ENCODE peak calls at places on chromosomes 1 and 21, in ten cellular contexts. M is tibial nerve, N is AG04450, B is cardiac fibroblast, E is endothelial cell, O is NB4, G is pancreas, S is cardiac muscle cell, R is heart right ventricle, X is type B pancreatic cell. Q is an unnamed sample.

GRCh38 chr1:202207292-202207691 is 13.7 kb downstream of the LGR6 start:
- DNase-seq in M (no peak), N (no peak), B (peak; percentile 86), E (no peak), O (no peak), G (no peak), S (peak; percentile 86), R (no peak), X (no peak), Q (no peak)

GRCh38 chr1:25703671-25704637 is 87.4 kb downstream of the MAN1C1 start:
- DNase-seq in M (no peak), N (no peak), B (no peak), E (peak; percentile 13), O (peak; percentile 31), G (no peak), S (no peak), R (no peak), X (no peak), Q (no peak)

GRCh38 chr21:25735895-25736597 is 1.3 kb downstream of the GABPA start:
- DNase-seq in M (no peak), N (no peak), B (peak; percentile 34), E (no peak), O (peak; percentile 37), G (no peak), S (peak; percentile 42), R (no peak), X (no peak), Q (no peak)

GRCh38 chr1:180358649-180359048 is 128.6 kb downstream of the LHX4 start:
- DNase-seq in M (no peak), N (no peak), B (peak; percentile 57), E (no peak), O (no peak), G (peak; percentile 40), S (peak; percentile 60), R (peak; percentile 30), X (no peak), Q (no peak)

GRCh38 chr1:206066479-206067171 is 13.7 kb downstream of the RHEX start:
- DNase-seq in M (no peak), N (no peak), B (peak; percentile 4), E (no peak), O (no peak), G (no peak), S (no peak), R (no peak), X (no peak), Q (peak; percentile 34)

GRCh38 chr1:22801753-22802152 is 91.1 kb downstream of the EPHB2 start:
- DNase-seq in M (no peak), N (no peak), B (no peak), E (no peak), O (no peak), G (no peak), S (no peak), R (no peak), X (no peak), Q (no peak)

GRCh38 chr21:35658242-35658641 is 402.1 kb downstream of the SETD4 start:
- DNase-seq in M (no peak), N (peak; percentile 69), B (peak; percentile 70), E (no peak), O (peak; percentile 77), G (no peak), S (peak; percentile 76), R (no peak), X (no peak), Q (no peak)

GRCh38 chr21:29938968-29939858 is 583 bp downstream of the GRIK1 start:
- DNase-seq in M (no peak), N (no peak), B (no peak), E (peak; percentile 38), O (no peak), G (peak; percentile 23), S (peak; percentile 4), R (peak; percentile 9), X (peak; percentile 72), Q (no peak)

GRCh38 chr1:6003568-6004411 is 11.6 kb upstream of the NPHP4 start:
- DNase-seq in M (no peak), N (no peak), B (no peak), E (no peak), O (no peak), G (no peak), S (no peak), R (no peak), X (no peak), Q (no peak)

GRCh38 chr1:40985875-40986274 is 6.4 kb downstream of the CTPS1 start:
- DNase-seq in M (no peak), N (no peak), B (no peak), E (no peak), O (no peak), G (no peak), S (no peak), R (no peak), X (no peak), Q (no peak)

GRCh38 chr1:205147191-205147590 is 25.4 kb upstream of the RBBP5 start:
- DNase-seq in M (no peak), N (peak; percentile 36), B (peak; percentile 41), E (no peak), O (no peak), G (no peak), S (peak; percentile 42), R (no peak), X (no peak), Q (no peak)

GRCh38 chr1:81811757-81812371 is 11.1 kb downstream of the ADGRL2 start:
- DNase-seq in M (no peak), N (no peak), B (peak; percentile 49), E (no peak), O (no peak), G (no peak), S (no peak), R (no peak), X (no peak), Q (no peak)
- TF ChIP-seq CTCF in M (no peak), N (peak; percentile 14), B (peak; percentile 20), E (peak; percentile 28), O (no peak), G (no peak), S (peak; percentile 31), R (peak; percentile 22), X (peak; percentile 48), Q (peak; percentile 7)

DNA sequence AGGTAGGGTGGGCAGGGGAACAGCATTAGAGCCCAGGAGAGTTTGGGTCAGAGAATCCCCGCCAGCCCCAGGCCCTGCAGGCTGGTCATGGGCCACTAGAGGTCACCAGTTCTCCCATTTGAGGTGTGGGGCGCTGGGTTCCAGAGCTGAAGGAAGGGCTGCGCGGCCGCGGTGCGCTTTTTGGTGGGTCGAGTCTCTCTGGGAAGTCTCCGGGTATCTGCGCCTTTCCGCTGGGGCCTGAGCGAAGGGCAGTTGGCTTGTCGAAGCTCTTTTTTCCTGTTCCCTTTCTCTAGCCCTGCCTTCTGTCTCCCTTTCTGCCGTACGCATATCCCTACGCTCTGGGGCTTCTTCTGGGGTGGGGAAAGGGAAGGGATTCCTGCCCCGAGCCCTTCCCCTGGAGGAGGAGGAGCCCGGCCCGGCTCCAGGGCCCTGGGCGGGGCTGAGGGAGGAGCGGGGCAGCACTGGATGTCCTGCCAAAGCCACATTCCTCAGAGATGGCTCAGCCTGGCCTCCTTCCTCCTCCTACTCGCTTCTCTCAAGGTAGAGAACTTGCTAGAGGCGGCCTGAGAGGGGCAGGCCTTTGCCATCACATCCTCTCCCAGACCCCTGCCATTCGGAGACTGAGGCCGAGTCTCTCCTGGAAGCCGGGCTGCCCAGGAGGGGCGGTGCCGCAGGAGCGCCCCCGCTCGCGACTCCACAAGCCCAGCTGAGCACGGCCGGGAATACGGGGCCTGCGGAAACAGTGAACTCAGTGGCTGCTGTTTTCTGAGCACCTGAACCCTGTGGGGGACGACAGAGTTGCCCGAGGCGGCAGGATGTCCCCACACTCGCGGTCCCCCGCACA is 12.0 kb downstream of the ADAMTSL4 start:
- DNase-seq in M (peak; percentile 94), N (peak; percentile 97), B (peak; percentile 100), E (peak; percentile 95), O (peak; percentile 91), G (peak; percentile 95), S (peak; percentile 100), R (peak; percentile 93), X (peak; percentile 93), Q (peak; percentile 85)
- TF ChIP-seq CTCF in M (peak; percentile 79), N (peak; percentile 86), B (peak; percentile 86), E (peak; percentile 73), O (peak; percentile 89), G (peak; percentile 72), S (peak; percentile 85), R (peak; percentile 82), X (peak; percentile 89), Q (peak; percentile 94)

GRCh38 chr1:90705910-90706309 is 11.2 kb downstream of the BARHL2 start:
- DNase-seq in M (no peak), N (no peak), B (no peak), E (no peak), O (no peak), G (no peak), S (no peak), R (no peak), X (no peak), Q (no peak)
- TF ChIP-seq CTCF in M (no peak), N (no peak), B (no peak), E (no peak), O (no peak), G (no peak), S (no peak), R (no peak), X (no peak), Q (no peak)

GRCh38 chr21:42009831-42010506 is at the start of gene ZBTB21:
- DNase-seq in M (peak; percentile 96), N (peak; percentile 96), B (peak; percentile 98), E (peak; percentile 98), O (peak; percentile 96), G (peak; percentile 99), S (peak; percentile 98), R (peak; percentile 99), X (peak; percentile 99), Q (peak; percentile 97)

GRCh38 chr21:42010507-42011493 is 640 bp upstream of the ZBTB21 start:
- DNase-seq in M (no peak), N (no peak), B (peak; percentile 13), E (peak; percentile 39), O (peak; percentile 55), G (no peak), S (peak; percentile 13), R (peak; percentile 71), X (no peak), Q (peak; percentile 60)

GRCh38 chr21:42006765-42007164 is 3.4 kb downstream of the ZBTB21 start:
- DNase-seq in M (no peak), N (no peak), B (no peak), E (no peak), O (no peak), G (no peak), S (no peak), R (no peak), X (no peak), Q (no peak)

GRCh38 chr21:42007541-42007940 is 2.6 kb downstream of the ZBTB21 start:
- DNase-seq in M (no peak), N (no peak), B (no peak), E (no peak), O (no peak), G (no peak), S (no peak), R (no peak), X (no peak), Q (no peak)

GRCh38 chr21:42009018-42009830 is 936 bp downstream of the ZBTB21 start:
- DNase-seq in M (peak; percentile 33), N (no peak), B (peak; percentile 40), E (peak; percentile 53), O (peak; percentile 66), G (peak; percentile 71), S (peak; percentile 32), R (peak; percentile 50), X (no peak), Q (peak; percentile 50)
- TF ChIP-seq CTCF in M (peak; percentile 16), N (peak; percentile 27), B (peak; percentile 7), E (no peak), O (no peak), G (no peak), S (no peak), R (peak; percentile 9), X (peak; percentile 51), Q (peak; percentile 29)